ENCODE peak calls at places on chromosomes 5 and 9, in ten cellular contexts. T, J, D, I, F, W, K, P, Z and H are unnamed samples.

GRCh38 chr9:135847833-135848232 is 59.5 kb downstream of the CAMSAP1 start:
- DNase-seq in T (no peak), J (no peak), D (no peak), I (no peak), F (no peak), W (peak; percentile 24), K (no peak), P (no peak), Z (no peak), H (no peak)

GRCh38 chr9:91144782-91145181 is 216.9 kb downstream of the AUH start:
- DNase-seq in T (no peak), J (no peak), D (no peak), I (no peak), F (peak; percentile 28), W (no peak), K (no peak), P (peak; percentile 29), Z (no peak), H (no peak)

GRCh38 chr9:95341262-95342011 is 23.9 kb upstream of the FANCC start:
- DNase-seq in T (no peak), J (no peak), D (no peak), I (no peak), F (no peak), W (no peak), K (no peak), P (no peak), Z (no peak), H (no peak)

GRCh38 chr5:176543428-176544182 is 5.5 kb upstream of the CDHR2 start:
- DNase-seq in T (peak; percentile 78), J (peak; percentile 95), D (peak; percentile 88), I (peak; percentile 53), F (no peak), W (peak; percentile 87), K (no peak), P (no peak), Z (peak; percentile 67), H (no peak)

GRCh38 chr9:120402741-120403542 is 177.0 kb downstream of the CDK5RAP2 start:
- DNase-seq in T (no peak), J (peak; percentile 74), D (no peak), I (peak; percentile 76), F (peak; percentile 97), W (no peak), K (peak; percentile 74), P (peak; percentile 100), Z (peak; percentile 62), H (no peak)

GRCh38 chr9:108468364-108468763 is 387.4 kb downstream of the ACTL7B start:
- DNase-seq in T (no peak), J (no peak), D (peak; percentile 49), I (peak; percentile 27), F (no peak), W (peak; percentile 37), K (no peak), P (no peak), Z (peak; percentile 46), H (no peak)

GRCh38 chr5:155839251-155840037 is 487.5 kb upstream of the SGCD start:
- DNase-seq in T (no peak), J (no peak), D (peak; percentile 12), I (peak; percentile 3), F (no peak), W (no peak), K (peak; percentile 22), P (no peak), Z (no peak), H (no peak)

GRCh38 chr9:28179893-28180292 is 606.6 kb upstream of the C9orf72 start:
- DNase-seq in T (no peak), J (no peak), D (no peak), I (no peak), F (no peak), W (no peak), K (no peak), P (no peak), Z (no peak), H (no peak)

GRCh38 chr5:115170924-115171510 is 1.3 kb upstream of the TRIM36 start:
- DNase-seq in T (no peak), J (no peak), D (no peak), I (no peak), F (no peak), W (no peak), K (no peak), P (no peak), Z (no peak), H (no peak)

GRCh38 chr9:34514401-34514800 is 8.4 kb downstream of the ENHO start:
- DNase-seq in T (no peak), J (no peak), D (no peak), I (no peak), F (no peak), W (no peak), K (no peak), P (no peak), Z (no peak), H (no peak)

GRCh38 chr5:174922955-174923354 is 198.6 kb downstream of the MSX2 start:
- DNase-seq in T (no peak), J (no peak), D (no peak), I (no peak), F (no peak), W (no peak), K (no peak), P (no peak), Z (no peak), H (no peak)

GRCh38 chr9:26375448-26375847 is 517.2 kb downstream of the CAAP1 start:
- DNase-seq in T (no peak), J (no peak), D (no peak), I (no peak), F (peak; percentile 69), W (no peak), K (no peak), P (no peak), Z (no peak), H (no peak)

GRCh38 chr9:87512321-87512720 is 14.7 kb downstream of the DAPK1 start:
- DNase-seq in T (no peak), J (no peak), D (no peak), I (no peak), F (no peak), W (no peak), K (no peak), P (no peak), Z (no peak), H (no peak)

DNA sequence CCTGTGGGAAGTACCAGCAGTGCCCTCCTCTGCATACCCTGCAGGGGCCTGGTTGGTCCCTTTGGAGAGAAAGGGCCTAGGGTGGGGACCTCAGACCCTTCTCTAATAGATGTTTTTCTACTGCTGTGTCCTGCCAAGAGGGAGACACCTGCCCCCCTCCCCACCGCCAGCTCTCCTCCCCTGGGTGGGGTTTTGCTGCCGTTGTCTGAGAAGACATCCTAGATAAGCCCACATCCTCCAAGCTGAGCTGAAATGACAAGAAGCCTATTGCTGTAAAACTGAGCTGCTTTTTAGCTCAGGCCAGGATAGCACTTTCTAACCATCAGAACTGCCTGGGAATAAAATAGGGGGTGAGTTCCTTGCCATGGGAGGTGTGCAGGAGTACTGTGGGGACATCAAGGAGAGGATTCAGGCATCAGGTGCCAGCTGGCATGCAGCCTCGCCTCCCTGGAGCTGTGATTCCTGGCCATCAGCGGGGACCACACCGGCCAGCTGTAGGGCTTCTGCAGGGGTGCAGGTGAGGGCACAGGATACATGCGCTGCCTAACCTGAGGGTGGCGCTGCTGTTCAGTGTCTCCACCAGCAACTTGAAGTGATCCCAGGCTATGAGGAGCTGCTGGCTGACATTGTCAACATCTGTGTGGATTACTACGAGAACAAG is 37.9 kb downstream of the CYFIP2 start:
- DNase-seq in T (no peak), J (no peak), D (no peak), I (no peak), F (no peak), W (no peak), K (no peak), P (no peak), Z (no peak), H (no peak)
- H3K4me3 ChIP-seq in T (no peak overlapping the region), J (no peak overlapping the region), D (no peak overlapping the region), I (no peak overlapping the region), F (no peak overlapping the region), W (no peak overlapping the region), K (no peak overlapping the region), P (no peak overlapping the region), Z (no peak overlapping the region), H (no peak overlapping the region)

GRCh38 chr5:36459191-36460135 is 146.9 kb upstream of the SLC1A3 start:
- DNase-seq in T (no peak), J (no peak), D (peak; percentile 17), I (no peak), F (no peak), W (peak; percentile 48), K (no peak), P (no peak), Z (no peak), H (no peak)
- TF ChIP-seq CTCF in T (no peak), J (no peak), D (peak; percentile 40), I (peak; percentile 13), F (peak; percentile 29), W (peak; percentile 58), K (peak; percentile 57), P (no peak), Z (no peak), H (peak; percentile 52)

GRCh38 chr5:144203750-144204596 is 33.3 kb downstream of the KCTD16 start:
- DNase-seq in T (no peak), J (no peak), D (peak; percentile 70), I (no peak), F (peak; percentile 79), W (peak; percentile 62), K (peak; percentile 26), P (peak; percentile 46), Z (peak; percentile 18), H (no peak)

GRCh38 chr5:144202725-144203124 is 32.1 kb downstream of the KCTD16 start:
- DNase-seq in T (no peak), J (no peak), D (no peak), I (no peak), F (no peak), W (no peak), K (no peak), P (no peak), Z (no peak), H (no peak)

GRCh38 chr5:144207875-144208444 is 37.3 kb downstream of the KCTD16 start:
- DNase-seq in T (no peak), J (no peak), D (no peak), I (no peak), F (no peak), W (no peak), K (no peak), P (no peak), Z (no peak), H (no peak)

GRCh38 chr5:144206136-144206535 is 35.5 kb downstream of the KCTD16 start:
- DNase-seq in T (no peak), J (no peak), D (no peak), I (no peak), F (no peak), W (no peak), K (no peak), P (no peak), Z (no peak), H (no peak)

GRCh38 chr5:144205141-144205551 is 34.5 kb downstream of the KCTD16 start:
- DNase-seq in T (peak; percentile 50), J (no peak), D (no peak), I (no peak), F (peak; percentile 47), W (no peak), K (no peak), P (peak; percentile 45), Z (no peak), H (no peak)
- H3K4me3 ChIP-seq in T (peak overlapping the region; percentile 26), J (no peak overlapping the region), D (no peak overlapping the region), I (peak overlapping the region; percentile 48), F (peak overlapping the region; percentile 45), W (no peak overlapping the region), K (peak overlapping the region; percentile 47), P (peak overlapping the region; percentile 53), Z (no peak overlapping the region), H (no peak overlapping the region)

DNA sequence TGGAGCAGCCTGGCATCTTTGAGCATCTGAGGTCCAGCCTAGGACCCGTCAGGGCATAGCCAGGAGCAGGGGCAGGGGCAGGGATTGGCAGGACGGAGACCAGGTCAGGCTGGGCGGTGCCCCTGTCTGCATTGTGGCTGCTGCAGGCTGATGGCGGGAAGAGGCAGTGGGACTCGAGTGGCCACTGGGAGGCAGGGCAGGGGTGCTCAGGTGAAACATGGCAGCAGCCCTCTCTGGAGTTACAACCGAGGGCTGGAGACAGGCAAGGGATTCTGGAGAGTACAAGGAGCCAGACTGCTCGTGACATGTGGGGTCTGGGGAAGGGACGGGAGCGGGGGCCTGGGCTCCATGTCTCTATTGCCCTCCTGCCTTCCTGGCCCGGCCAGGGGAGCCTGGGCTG is 97.4 kb upstream of the RAPGEF1 start:
- DNase-seq in T (no peak), J (no peak), D (no peak), I (peak; percentile 36), F (no peak), W (no peak), K (no peak), P (no peak), Z (peak; percentile 44), H (no peak)
- TF ChIP-seq CTCF in T (no peak), J (no peak), D (peak; percentile 6), I (peak; percentile 15), F (peak; percentile 31), W (no peak), K (no peak), P (no peak), Z (peak; percentile 34), H (no peak)